ENCODE peak calls at places on chromosomes 1 and 21, in seven cellular contexts. B is small intestine; W is GM04504; S is stimulated activated CD8-positive, alpha-beta memory T cell treated with anti-CD3 and anti-CD28 coated beads, Interleukin-15, amount 100 ng/mL, for 24 hours; N is effector memory CD8-positive, alpha-beta T cell; L is NAMALWA; T is SHP77. K is an unnamed sample.
A peak's percentile ranks its signal among the peaks of the same experiment; 100 is the strongest.

GRCh38 chr1:8739377-8739776 is 78.1 kb downstream of the RERE start:
- DNase-seq in B (no peak), W (no peak), S (no peak), N (no peak), L (peak; percentile 68), T (no peak), K (no peak)

GRCh38 chr1:70666381-70667140 is 255.5 kb downstream of the CTH start:
- DNase-seq in B (no peak), W (no peak), S (no peak), N (no peak), L (no peak), T (no peak), K (no peak)

GRCh38 chr21:33059319-33059894 is 10.5 kb upstream of the OLIG1 start:
- DNase-seq in B (no peak), W (no peak), S (no peak), N (no peak), L (peak; percentile 35), T (no peak), K (no peak)

GRCh38 chr1:16143566-16144324 is 12.1 kb downstream of the EPHA2 start:
- DNase-seq in B (peak; percentile 97), W (no peak), S (no peak), N (no peak), L (no peak), T (no peak), K (no peak)

GRCh38 chr1:182699673-182700350 is 15.4 kb upstream of the RGS8 start:
- DNase-seq in B (no peak), W (no peak), S (no peak), N (no peak), L (no peak), T (no peak), K (no peak)

GRCh38 chr21:28485301-28486022 is 507.2 kb downstream of the LTN1 start:
- DNase-seq in B (no peak), W (peak; percentile 35), S (no peak), N (no peak), L (no peak), T (no peak), K (no peak)

GRCh38 chr1:212060632-212061472 is 25.3 kb downstream of the DTL start:
- DNase-seq in B (no peak), W (no peak), S (no peak), N (no peak), L (no peak), T (peak; percentile 8), K (no peak)

GRCh38 chr1:67588186-67588865 is 96.7 kb upstream of the GADD45A start:
- DNase-seq in B (no peak), W (no peak), S (no peak), N (no peak), L (no peak), T (no peak), K (no peak)

GRCh38 chr1:4801192-4801924 is 146.9 kb downstream of the AJAP1 start:
- DNase-seq in B (no peak), W (peak; percentile 14), S (no peak), N (no peak), L (no peak), T (no peak), K (no peak)

K was measured in NCI-H2081.